ENCODE peak calls at places on chromosomes 4 and X, in ten cellular contexts. One of them, this sample, is unnamed.

GRCh38 chr4:59597536-59598232 is 1602.4 kb upstream of the ADGRL3 start:
- DNase-seq in K562: no peak
- DNase-seq in NCI-H510A treated with DMSO at 0.1 percent for 48 hours: no peak
- DNase-seq in ELF-1: no peak
- DNase-seq in fibroblast of the aortic adventitia: peak; percentile 0
- DNase-seq in T-helper 1 cell: no peak
- DNase-seq in frontal cortex: no peak
- DNase-seq in cardiac fibroblast: peak; percentile 1
- DNase-seq in aorta: no peak
- DNase-seq in spleen: no peak
- DNase-seq in this sample: no peak

GRCh38 chrX:56564182-56564885 is 907 bp downstream of the UBQLN2 start:
- DNase-seq in cardiac fibroblast: peak; percentile 57
- DNase-seq in ELF-1: peak; percentile 41
- DNase-seq in aorta: no peak
- DNase-seq in spleen: peak; percentile 74
- DNase-seq in fibroblast of the aortic adventitia: peak; percentile 37
- DNase-seq in K562: peak; percentile 21
- DNase-seq in NCI-H510A treated with DMSO at 0.1 percent for 48 hours: peak; percentile 13
- DNase-seq in T-helper 1 cell: no peak
- DNase-seq in frontal cortex: no peak
- DNase-seq in this sample: peak; percentile 10

GRCh38 chr4:56937262-56937661 is 29.6 kb downstream of the REST start:
- DNase-seq in fibroblast of the aortic adventitia: peak; percentile 77
- DNase-seq in K562: peak; percentile 11
- DNase-seq in T-helper 1 cell: no peak
- DNase-seq in NCI-H510A treated with DMSO at 0.1 percent for 48 hours: no peak
- DNase-seq in spleen: no peak
- DNase-seq in frontal cortex: no peak
- DNase-seq in cardiac fibroblast: peak; percentile 91
- DNase-seq in ELF-1: no peak
- DNase-seq in aorta: no peak
- DNase-seq in this sample: peak; percentile 82

GRCh38 chr4:57098945-57099344 is 11.2 kb downstream of the IGFBP7 start:
- DNase-seq in frontal cortex: no peak
- DNase-seq in T-helper 1 cell: no peak
- DNase-seq in fibroblast of the aortic adventitia: peak; percentile 94
- DNase-seq in NCI-H510A treated with DMSO at 0.1 percent for 48 hours: no peak
- DNase-seq in K562: no peak
- DNase-seq in spleen: no peak
- DNase-seq in cardiac fibroblast: peak; percentile 90
- DNase-seq in aorta: no peak
- DNase-seq in ELF-1: no peak
- DNase-seq in this sample: no peak

GRCh38 chrX:63657821-63658220 is 127.2 kb downstream of the ARHGEF9 start:
- DNase-seq in K562: no peak
- DNase-seq in fibroblast of the aortic adventitia: peak; percentile 78
- DNase-seq in NCI-H510A treated with DMSO at 0.1 percent for 48 hours: no peak
- DNase-seq in ELF-1: no peak
- DNase-seq in spleen: no peak
- DNase-seq in frontal cortex: no peak
- DNase-seq in cardiac fibroblast: peak; percentile 88
- DNase-seq in T-helper 1 cell: no peak
- DNase-seq in aorta: peak; percentile 93
- DNase-seq in this sample: peak; percentile 7

GRCh38 chr4:140688711-140689598 is 67.2 kb downstream of the TBC1D9 start:
- DNase-seq in NCI-H510A treated with DMSO at 0.1 percent for 48 hours: no peak
- DNase-seq in T-helper 1 cell: no peak
- DNase-seq in frontal cortex: no peak
- DNase-seq in cardiac fibroblast: peak; percentile 40
- DNase-seq in spleen: no peak
- DNase-seq in ELF-1: no peak
- DNase-seq in fibroblast of the aortic adventitia: peak; percentile 16
- DNase-seq in K562: no peak
- DNase-seq in aorta: no peak
- DNase-seq in this sample: no peak

GRCh38 chr4:142977182-142977581 is 131.1 kb upstream of the INPP4B start:
- DNase-seq in K562: no peak
- DNase-seq in aorta: no peak
- DNase-seq in T-helper 1 cell: no peak
- DNase-seq in fibroblast of the aortic adventitia: no peak
- DNase-seq in NCI-H510A treated with DMSO at 0.1 percent for 48 hours: no peak
- DNase-seq in frontal cortex: no peak
- DNase-seq in cardiac fibroblast: no peak
- DNase-seq in spleen: no peak
- DNase-seq in ELF-1: no peak
- DNase-seq in this sample: no peak

GRCh38 chr4:140150886-140151699 is 2.9 kb downstream of the MAML3 start:
- DNase-seq in NCI-H510A treated with DMSO at 0.1 percent for 48 hours: peak; percentile 87
- DNase-seq in ELF-1: peak; percentile 95
- DNase-seq in K562: peak; percentile 75
- DNase-seq in aorta: peak; percentile 94
- DNase-seq in spleen: peak; percentile 95
- DNase-seq in cardiac fibroblast: peak; percentile 94
- DNase-seq in frontal cortex: peak; percentile 64
- DNase-seq in T-helper 1 cell: peak; percentile 27
- DNase-seq in fibroblast of the aortic adventitia: peak; percentile 92
- DNase-seq in this sample: peak; percentile 84

GRCh38 chrX:336227-336626 is 17.6 kb upstream of the GTPBP6 start:
- DNase-seq in fibroblast of the aortic adventitia: no peak
- DNase-seq in frontal cortex: no peak
- DNase-seq in cardiac fibroblast: no peak
- DNase-seq in K562: no peak
- DNase-seq in aorta: peak; percentile 63
- DNase-seq in ELF-1: no peak
- DNase-seq in spleen: peak; percentile 51
- DNase-seq in NCI-H510A treated with DMSO at 0.1 percent for 48 hours: no peak
- DNase-seq in T-helper 1 cell: no peak
- DNase-seq in this sample: no peak

GRCh38 chr4:153466637-153467153 is 535 bp downstream of the TMEM131L start:
- DNase-seq in frontal cortex: no peak
- DNase-seq in K562: no peak
- DNase-seq in aorta: no peak
- DNase-seq in cardiac fibroblast: no peak
- DNase-seq in ELF-1: no peak
- DNase-seq in fibroblast of the aortic adventitia: no peak
- DNase-seq in NCI-H510A treated with DMSO at 0.1 percent for 48 hours: no peak
- DNase-seq in spleen: peak; percentile 89
- DNase-seq in T-helper 1 cell: no peak
- DNase-seq in this sample: peak; percentile 35

GRCh38 chr4:158998624-158999023 is 104.3 kb upstream of the RAPGEF2 start:
- DNase-seq in fibroblast of the aortic adventitia: no peak
- DNase-seq in K562: no peak
- DNase-seq in cardiac fibroblast: no peak
- DNase-seq in NCI-H510A treated with DMSO at 0.1 percent for 48 hours: no peak
- DNase-seq in T-helper 1 cell: no peak
- DNase-seq in ELF-1: no peak
- DNase-seq in aorta: no peak
- DNase-seq in spleen: no peak
- DNase-seq in frontal cortex: no peak
- DNase-seq in this sample: no peak

GRCh38 chr4:1243451-1244080 is 5.4 kb downstream of the CTBP1 start:
- DNase-seq in cardiac fibroblast: peak; percentile 18
- DNase-seq in ELF-1: no peak
- DNase-seq in NCI-H510A treated with DMSO at 0.1 percent for 48 hours: no peak
- DNase-seq in frontal cortex: peak; percentile 20
- DNase-seq in fibroblast of the aortic adventitia: no peak
- DNase-seq in aorta: peak; percentile 73
- DNase-seq in spleen: peak; percentile 75
- DNase-seq in T-helper 1 cell: no peak
- DNase-seq in K562: no peak
- DNase-seq in this sample: no peak

GRCh38 chrX:151227637-151228036 is 51.3 kb downstream of the GPR50 start:
- DNase-seq in T-helper 1 cell: no peak
- DNase-seq in K562: no peak
- DNase-seq in frontal cortex: no peak
- DNase-seq in ELF-1: peak; percentile 44
- DNase-seq in cardiac fibroblast: no peak
- DNase-seq in fibroblast of the aortic adventitia: no peak
- DNase-seq in NCI-H510A treated with DMSO at 0.1 percent for 48 hours: no peak
- DNase-seq in aorta: no peak
- DNase-seq in spleen: no peak
- DNase-seq in this sample: no peak

GRCh38 chr4:56405016-56405415 is 17.7 kb upstream of the AASDH start:
- DNase-seq in fibroblast of the aortic adventitia: no peak
- DNase-seq in cardiac fibroblast: no peak
- DNase-seq in ELF-1: no peak
- DNase-seq in aorta: no peak
- DNase-seq in T-helper 1 cell: no peak
- DNase-seq in K562: no peak
- DNase-seq in frontal cortex: no peak
- DNase-seq in NCI-H510A treated with DMSO at 0.1 percent for 48 hours: no peak
- DNase-seq in spleen: no peak
- DNase-seq in this sample: no peak

GRCh38 chr4:131499139-131499873 is 1649.8 kb upstream of the PCDH10 start:
- DNase-seq in ELF-1: no peak
- DNase-seq in NCI-H510A treated with DMSO at 0.1 percent for 48 hours: no peak
- DNase-seq in aorta: no peak
- DNase-seq in T-helper 1 cell: no peak
- DNase-seq in fibroblast of the aortic adventitia: peak; percentile 33
- DNase-seq in K562: peak; percentile 1
- DNase-seq in frontal cortex: no peak
- DNase-seq in spleen: no peak
- DNase-seq in cardiac fibroblast: peak; percentile 52
- DNase-seq in this sample: peak; percentile 3

GRCh38 chrX:78573630-78574029 is 85.5 kb downstream of the RTL3 start:
- DNase-seq in ELF-1: no peak
- DNase-seq in spleen: no peak
- DNase-seq in T-helper 1 cell: no peak
- DNase-seq in fibroblast of the aortic adventitia: no peak
- DNase-seq in cardiac fibroblast: no peak
- DNase-seq in K562: no peak
- DNase-seq in frontal cortex: no peak
- DNase-seq in aorta: no peak
- DNase-seq in NCI-H510A treated with DMSO at 0.1 percent for 48 hours: no peak
- DNase-seq in this sample: no peak

GRCh38 chr4:115222061-115222460 is 108.6 kb upstream of the NDST4 start:
- DNase-seq in fibroblast of the aortic adventitia: no peak
- DNase-seq in ELF-1: no peak
- DNase-seq in K562: no peak
- DNase-seq in spleen: no peak
- DNase-seq in frontal cortex: no peak
- DNase-seq in aorta: no peak
- DNase-seq in NCI-H510A treated with DMSO at 0.1 percent for 48 hours: no peak
- DNase-seq in T-helper 1 cell: no peak
- DNase-seq in cardiac fibroblast: no peak
- DNase-seq in this sample: no peak

GRCh38 chrX:40945366-40945713 is 139.9 kb upstream of the USP9X start:
- DNase-seq in cardiac fibroblast: peak; percentile 78
- DNase-seq in K562: peak; percentile 55
- DNase-seq in fibroblast of the aortic adventitia: peak; percentile 83
- DNase-seq in T-helper 1 cell: no peak
- DNase-seq in ELF-1: no peak
- DNase-seq in NCI-H510A treated with DMSO at 0.1 percent for 48 hours: no peak
- DNase-seq in frontal cortex: no peak
- DNase-seq in spleen: no peak
- DNase-seq in aorta: no peak
- DNase-seq in this sample: no peak

GRCh38 chr4:10074767-10075105 is 41.9 kb downstream of the WDR1 start:
- DNase-seq in aorta: no peak
- DNase-seq in fibroblast of the aortic adventitia: peak; percentile 20
- DNase-seq in cardiac fibroblast: peak; percentile 75
- DNase-seq in frontal cortex: peak; percentile 52
- DNase-seq in ELF-1: no peak
- DNase-seq in NCI-H510A treated with DMSO at 0.1 percent for 48 hours: no peak
- DNase-seq in K562: peak; percentile 37
- DNase-seq in T-helper 1 cell: no peak
- DNase-seq in spleen: no peak
- DNase-seq in this sample: peak; percentile 81

GRCh38 chr4:181821039-181822004 is 421.9 kb upstream of the TENM3 start:
- DNase-seq in T-helper 1 cell: no peak
- DNase-seq in fibroblast of the aortic adventitia: peak; percentile 40
- DNase-seq in K562: no peak
- DNase-seq in frontal cortex: no peak
- DNase-seq in ELF-1: no peak
- DNase-seq in NCI-H510A treated with DMSO at 0.1 percent for 48 hours: peak; percentile 43
- DNase-seq in spleen: no peak
- DNase-seq in cardiac fibroblast: peak; percentile 20
- DNase-seq in aorta: no peak
- DNase-seq in this sample: no peak

GRCh38 chrX:65677954-65678469 is 10.6 kb downstream of the MSN start:
- DNase-seq in K562: no peak
- DNase-seq in fibroblast of the aortic adventitia: peak; percentile 95
- DNase-seq in T-helper 1 cell: no peak
- DNase-seq in ELF-1: no peak
- DNase-seq in cardiac fibroblast: peak; percentile 93
- DNase-seq in spleen: no peak
- DNase-seq in NCI-H510A treated with DMSO at 0.1 percent for 48 hours: no peak
- DNase-seq in frontal cortex: no peak
- DNase-seq in aorta: no peak
- DNase-seq in this sample: peak; percentile 42

GRCh38 chr4:96164814-96165351 is 325.0 kb downstream of the PDHA2 start:
- DNase-seq in NCI-H510A treated with DMSO at 0.1 percent for 48 hours: no peak
- DNase-seq in K562: no peak
- DNase-seq in fibroblast of the aortic adventitia: peak; percentile 32
- DNase-seq in aorta: no peak
- DNase-seq in T-helper 1 cell: no peak
- DNase-seq in cardiac fibroblast: peak; percentile 95
- DNase-seq in spleen: no peak
- DNase-seq in frontal cortex: no peak
- DNase-seq in ELF-1: no peak
- DNase-seq in this sample: peak; percentile 43

GRCh38 chr4:84690481-84690880 is 107.6 kb downstream of the CDS1 start:
- DNase-seq in cardiac fibroblast: peak; percentile 10
- DNase-seq in ELF-1: no peak
- DNase-seq in fibroblast of the aortic adventitia: no peak
- DNase-seq in T-helper 1 cell: no peak
- DNase-seq in spleen: no peak
- DNase-seq in NCI-H510A treated with DMSO at 0.1 percent for 48 hours: no peak
- DNase-seq in aorta: no peak
- DNase-seq in frontal cortex: no peak
- DNase-seq in K562: no peak
- DNase-seq in this sample: no peak

GRCh38 chrX:122552291-122552800 is 631.7 kb upstream of the GRIA3 start:
- DNase-seq in aorta: no peak
- DNase-seq in K562: no peak
- DNase-seq in spleen: no peak
- DNase-seq in frontal cortex: no peak
- DNase-seq in cardiac fibroblast: no peak
- DNase-seq in fibroblast of the aortic adventitia: peak; percentile 20
- DNase-seq in ELF-1: no peak
- DNase-seq in NCI-H510A treated with DMSO at 0.1 percent for 48 hours: no peak
- DNase-seq in T-helper 1 cell: no peak
- DNase-seq in this sample: no peak

GRCh38 chr4:22348410-22348809 is 167.5 kb downstream of the ADGRA3 start:
- DNase-seq in aorta: no peak
- DNase-seq in NCI-H510A treated with DMSO at 0.1 percent for 48 hours: no peak
- DNase-seq in T-helper 1 cell: no peak
- DNase-seq in K562: no peak
- DNase-seq in frontal cortex: no peak
- DNase-seq in ELF-1: no peak
- DNase-seq in cardiac fibroblast: no peak
- DNase-seq in fibroblast of the aortic adventitia: peak; percentile 70
- DNase-seq in spleen: no peak
- DNase-seq in this sample: peak; percentile 31

This sample was measured in hepatic stellate cell.